ENCODE peak calls at places on chromosomes 11 and 22, in seven cellular contexts. One of them, this sample, is unnamed.

GRCh38 chr11:105799728-105800462 is 190.0 kb downstream of the GRIA4 start:
- DNase-seq in mesothelial cell of epicardium: no peak
- DNase-seq in HFF-Myc: no peak
- DNase-seq in vagina: no peak
- DNase-seq in tibial nerve: no peak
- DNase-seq in epithelial cell of proximal tubule: no peak
- DNase-seq in glutamatergic neuron: no peak
- DNase-seq in this sample: no peak

GRCh38 chr11:92552942-92553341 is 328.3 kb downstream of the FAT3 start:
- DNase-seq in mesothelial cell of epicardium: no peak
- DNase-seq in HFF-Myc: no peak
- DNase-seq in vagina: no peak
- DNase-seq in tibial nerve: no peak
- DNase-seq in epithelial cell of proximal tubule: no peak
- DNase-seq in glutamatergic neuron: no peak
- DNase-seq in this sample: no peak

GRCh38 chr11:12242071-12242672 is 131.8 kb downstream of the MICAL2 start:
- DNase-seq in mesothelial cell of epicardium: no peak
- DNase-seq in HFF-Myc: no peak
- DNase-seq in vagina: no peak
- DNase-seq in tibial nerve: no peak
- DNase-seq in epithelial cell of proximal tubule: no peak
- DNase-seq in glutamatergic neuron: no peak
- DNase-seq in this sample: no peak

GRCh38 chr11:1782026-1782696 is 18.4 kb upstream of the CTSD start:
- DNase-seq in mesothelial cell of epicardium: no peak
- DNase-seq in HFF-Myc: no peak
- DNase-seq in vagina: no peak
- DNase-seq in tibial nerve: no peak
- DNase-seq in epithelial cell of proximal tubule: no peak
- DNase-seq in glutamatergic neuron: peak
- DNase-seq in this sample: no peak

GRCh38 chr11:61498767-61499341 is 9.7 kb upstream of the LRRC10B start:
- DNase-seq in mesothelial cell of epicardium: no peak
- DNase-seq in HFF-Myc: no peak
- DNase-seq in vagina: no peak
- DNase-seq in tibial nerve: no peak
- DNase-seq in epithelial cell of proximal tubule: no peak
- DNase-seq in glutamatergic neuron: no peak
- DNase-seq in this sample: no peak

GRCh38 chr11:614091-614582 is 1.6 kb downstream of the IRF7 start:
- DNase-seq in mesothelial cell of epicardium: no peak
- DNase-seq in HFF-Myc: no peak
- DNase-seq in vagina: no peak
- DNase-seq in tibial nerve: no peak
- DNase-seq in epithelial cell of proximal tubule: no peak
- DNase-seq in glutamatergic neuron: no peak
- DNase-seq in this sample: no peak

GRCh38 chr22:46358766-46359165 is 23.3 kb downstream of the TRMU start:
- DNase-seq in mesothelial cell of epicardium: no peak
- DNase-seq in HFF-Myc: no peak
- DNase-seq in vagina: no peak
- DNase-seq in tibial nerve: no peak
- DNase-seq in epithelial cell of proximal tubule: no peak
- DNase-seq in glutamatergic neuron: peak
- DNase-seq in this sample: no peak

GRCh38 chr11:36311926-36312592 is 16.0 kb downstream of the PRR5L start:
- DNase-seq in mesothelial cell of epicardium: no peak
- DNase-seq in HFF-Myc: peak
- DNase-seq in vagina: no peak
- DNase-seq in tibial nerve: no peak
- DNase-seq in epithelial cell of proximal tubule: peak
- DNase-seq in glutamatergic neuron: no peak
- DNase-seq in this sample: no peak

DNA sequence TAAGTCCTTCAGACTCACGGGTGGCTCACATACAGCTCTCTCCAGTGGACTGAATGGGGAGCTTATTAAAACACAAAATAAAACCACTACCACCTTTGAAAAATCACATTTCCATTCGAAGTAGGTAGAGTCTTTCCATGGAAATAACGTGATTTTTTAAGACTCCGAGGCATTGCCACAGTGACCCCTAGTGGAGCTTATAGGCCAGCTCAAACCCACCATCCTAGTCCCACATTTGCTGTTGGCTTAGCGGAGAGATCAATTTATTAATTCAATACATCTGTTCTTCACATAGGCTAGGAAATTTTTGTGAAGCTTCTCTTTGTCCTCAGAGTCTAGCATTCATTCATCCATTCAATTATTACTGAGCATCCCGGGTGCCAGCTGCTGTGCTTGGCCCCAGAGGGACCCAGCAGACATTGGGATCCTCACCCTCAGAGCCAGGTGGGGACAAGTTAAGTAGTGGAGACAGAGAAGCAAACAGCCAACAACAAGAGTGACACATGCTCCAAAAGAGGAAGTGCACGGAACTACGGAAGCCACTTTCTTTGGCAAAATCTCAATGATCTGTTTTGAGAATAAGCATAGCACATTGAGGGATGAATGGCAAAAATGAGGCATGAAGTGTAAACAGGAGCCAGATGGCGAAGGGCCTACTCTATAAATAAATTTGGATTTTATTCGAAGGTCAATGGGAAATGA is 10.2 kb upstream of the P4HA3 start:
- DNase-seq in mesothelial cell of epicardium: no peak
- DNase-seq in HFF-Myc: no peak
- DNase-seq in vagina: no peak
- DNase-seq in tibial nerve: no peak
- DNase-seq in epithelial cell of proximal tubule: no peak
- DNase-seq in glutamatergic neuron: peak
- DNase-seq in this sample: no peak
- TF ChIP-seq CTCF in mesothelial cell of epicardium: no peak
- TF ChIP-seq CTCF in HFF-Myc: peak
- TF ChIP-seq CTCF in vagina: no peak
- TF ChIP-seq CTCF in tibial nerve: peak
- TF ChIP-seq CTCF in epithelial cell of proximal tubule: peak
- TF ChIP-seq CTCF in glutamatergic neuron: peak
- TF ChIP-seq CTCF in this sample: peak

DNA sequence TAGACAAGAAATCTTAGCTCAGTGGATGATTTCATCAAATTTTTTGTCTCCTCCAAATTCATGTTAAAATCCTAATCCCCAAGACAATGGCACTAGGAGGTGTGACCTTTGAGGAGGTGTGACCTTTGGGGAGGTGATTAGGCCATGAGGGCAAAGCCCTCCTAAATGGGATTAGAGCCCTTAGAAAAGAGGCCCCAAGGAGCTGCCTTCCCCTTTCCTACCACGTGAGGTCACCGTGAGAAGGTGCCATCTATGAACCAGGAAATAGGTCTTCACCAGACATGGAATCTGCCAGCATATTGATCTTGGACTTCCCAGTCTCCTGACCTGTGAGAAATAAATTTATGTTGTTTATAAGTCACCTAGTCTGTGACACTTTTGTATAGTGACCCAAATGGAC is 138.7 kb downstream of the TRIM29 start:
- DNase-seq in mesothelial cell of epicardium: no peak
- DNase-seq in HFF-Myc: no peak
- DNase-seq in vagina: no peak
- DNase-seq in tibial nerve: no peak
- DNase-seq in epithelial cell of proximal tubule: no peak
- DNase-seq in glutamatergic neuron: no peak
- DNase-seq in this sample: no peak
- TF ChIP-seq CTCF in mesothelial cell of epicardium: no peak
- TF ChIP-seq CTCF in HFF-Myc: peak
- TF ChIP-seq CTCF in vagina: no peak
- TF ChIP-seq CTCF in tibial nerve: no peak
- TF ChIP-seq CTCF in epithelial cell of proximal tubule: peak
- TF ChIP-seq CTCF in glutamatergic neuron: no peak
- TF ChIP-seq CTCF in this sample: no peak

GRCh38 chr11:109423860-109424190 is 1.8 kb downstream of the C11orf87 start:
- DNase-seq in mesothelial cell of epicardium: no peak
- DNase-seq in HFF-Myc: no peak
- DNase-seq in vagina: no peak
- DNase-seq in tibial nerve: no peak
- DNase-seq in epithelial cell of proximal tubule: no peak
- DNase-seq in glutamatergic neuron: peak
- DNase-seq in this sample: no peak

GRCh38 chr11:109424893-109425292 is 2.9 kb downstream of the C11orf87 start:
- DNase-seq in mesothelial cell of epicardium: peak
- DNase-seq in HFF-Myc: no peak
- DNase-seq in vagina: no peak
- DNase-seq in tibial nerve: no peak
- DNase-seq in epithelial cell of proximal tubule: no peak
- DNase-seq in glutamatergic neuron: no peak
- DNase-seq in this sample: no peak

GRCh38 chr11:109423114-109423859 is 1.3 kb downstream of the C11orf87 start:
- DNase-seq in mesothelial cell of epicardium: no peak
- DNase-seq in HFF-Myc: no peak
- DNase-seq in vagina: no peak
- DNase-seq in tibial nerve: no peak
- DNase-seq in epithelial cell of proximal tubule: no peak
- DNase-seq in glutamatergic neuron: peak
- DNase-seq in this sample: no peak

GRCh38 chr11:109425554-109425953 is 3.6 kb downstream of the C11orf87 start:
- DNase-seq in mesothelial cell of epicardium: no peak
- DNase-seq in HFF-Myc: no peak
- DNase-seq in vagina: no peak
- DNase-seq in tibial nerve: no peak
- DNase-seq in epithelial cell of proximal tubule: no peak
- DNase-seq in glutamatergic neuron: no peak
- DNase-seq in this sample: no peak

DNA sequence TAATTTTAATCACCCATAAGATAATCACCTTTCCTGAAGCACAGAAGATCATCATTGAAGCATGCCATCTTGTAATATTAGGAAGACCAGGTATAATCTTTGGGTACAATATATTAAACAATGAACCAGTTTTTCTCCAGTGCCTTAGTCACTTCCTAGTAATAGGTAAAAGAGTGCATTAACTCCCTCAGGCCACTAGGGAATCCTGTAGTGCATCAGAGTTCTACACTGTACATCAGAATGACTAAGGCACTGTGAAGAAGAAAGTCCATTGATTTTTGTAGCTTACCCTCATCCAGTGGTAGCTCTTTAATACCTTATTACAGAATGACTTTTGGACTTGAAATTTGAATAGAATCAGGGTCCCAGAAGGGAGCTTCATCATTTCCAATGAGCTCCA is 4.5 kb downstream of the C11orf87 start:
- DNase-seq in mesothelial cell of epicardium: no peak
- DNase-seq in HFF-Myc: no peak
- DNase-seq in vagina: no peak
- DNase-seq in tibial nerve: no peak
- DNase-seq in epithelial cell of proximal tubule: no peak
- DNase-seq in glutamatergic neuron: no peak
- DNase-seq in this sample: no peak
- TF ChIP-seq CTCF in mesothelial cell of epicardium: peak
- TF ChIP-seq CTCF in HFF-Myc: no peak
- TF ChIP-seq CTCF in vagina: no peak
- TF ChIP-seq CTCF in tibial nerve: no peak
- TF ChIP-seq CTCF in epithelial cell of proximal tubule: peak
- TF ChIP-seq CTCF in glutamatergic neuron: peak
- TF ChIP-seq CTCF in this sample: no peak

GRCh38 chr11:44071157-44071556 is 5.1 kb downstream of the ACCS start:
- DNase-seq in mesothelial cell of epicardium: no peak
- DNase-seq in HFF-Myc: no peak
- DNase-seq in vagina: no peak
- DNase-seq in tibial nerve: no peak
- DNase-seq in epithelial cell of proximal tubule: no peak
- DNase-seq in glutamatergic neuron: no peak
- DNase-seq in this sample: no peak
- TF ChIP-seq CTCF in mesothelial cell of epicardium: no peak
- TF ChIP-seq CTCF in HFF-Myc: no peak
- TF ChIP-seq CTCF in vagina: no peak
- TF ChIP-seq CTCF in tibial nerve: no peak
- TF ChIP-seq CTCF in epithelial cell of proximal tubule: no peak
- TF ChIP-seq CTCF in glutamatergic neuron: no peak
- TF ChIP-seq CTCF in this sample: no peak

DNA sequence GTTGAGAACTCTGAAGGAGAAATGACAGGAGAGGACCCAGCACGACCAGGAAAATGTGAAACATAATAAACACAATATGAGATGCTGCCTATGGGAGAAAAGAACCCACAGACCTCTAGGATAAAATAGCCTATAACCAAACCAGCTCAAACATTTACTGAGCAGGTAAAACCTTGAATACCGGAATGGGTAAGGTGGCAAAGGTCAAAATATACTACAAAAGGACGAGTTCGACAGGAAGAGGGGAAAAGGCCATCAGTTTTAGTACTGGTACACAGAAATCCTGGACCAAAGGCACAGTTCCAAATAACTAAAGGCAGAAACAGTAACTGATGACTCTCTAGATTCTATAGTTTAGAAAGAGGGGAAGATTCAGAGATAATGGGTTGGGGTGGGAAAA is 96.3 kb downstream of the AMBRA1 start:
- DNase-seq in mesothelial cell of epicardium: no peak
- DNase-seq in HFF-Myc: no peak
- DNase-seq in vagina: no peak
- DNase-seq in tibial nerve: no peak
- DNase-seq in epithelial cell of proximal tubule: no peak
- DNase-seq in glutamatergic neuron: no peak
- DNase-seq in this sample: no peak
- TF ChIP-seq CTCF in mesothelial cell of epicardium: no peak
- TF ChIP-seq CTCF in HFF-Myc: no peak
- TF ChIP-seq CTCF in vagina: no peak
- TF ChIP-seq CTCF in tibial nerve: no peak
- TF ChIP-seq CTCF in epithelial cell of proximal tubule: no peak
- TF ChIP-seq CTCF in glutamatergic neuron: no peak
- TF ChIP-seq CTCF in this sample: no peak